ENCODE peak calls at places on chromosomes 1 and 21, in seven cellular contexts. Q is SK-N-SH; I is AG08395; A is aorta; X is activated CD8-positive, alpha-beta memory T cell treated with anti-CD3 and anti-CD28 coated beads for 24 hours; R is GM23248; O is mesenteric fat pad. T is an unnamed sample.

GRCh38 chr1:179190861-179191260 is 38.6 kb downstream of the ABL2 start:
- DNase-seq in Q (no peak), I (no peak), A (no peak), X (no peak), R (no peak), O (no peak), T (no peak)

GRCh38 chr1:3174487-3175247 is 105.7 kb downstream of the PRDM16 start:
- DNase-seq in Q (no peak), I (peak), A (peak), X (no peak), R (peak), O (no peak), T (peak)

GRCh38 chr1:117174851-117175250 is 35.9 kb downstream of the VTCN1 start:
- DNase-seq in Q (no peak), I (no peak), A (no peak), X (no peak), R (no peak), O (no peak), T (no peak)

GRCh38 chr1:227357229-227358078 is 39.2 kb upstream of the CDC42BPA start:
- DNase-seq in Q (no peak), I (peak), A (peak), X (no peak), R (peak), O (no peak), T (peak)

GRCh38 chr1:41284121-41284520 is 42.0 kb upstream of the SCMH1 start:
- DNase-seq in Q (no peak), I (no peak), A (no peak), X (no peak), R (no peak), O (no peak), T (no peak)

GRCh38 chr21:18954415-18954972 is 550.9 kb upstream of the TMPRSS15 start:
- DNase-seq in Q (no peak), I (no peak), A (no peak), X (no peak), R (no peak), O (no peak), T (no peak)

GRCh38 chr1:36446261-36446660 is 4.0 kb downstream of the OSCP1 start:
- DNase-seq in Q (peak), I (no peak), A (no peak), X (no peak), R (no peak), O (no peak), T (no peak)

GRCh38 chr1:35319988-35320713 is 51.6 kb downstream of the ZMYM4 start:
- DNase-seq in Q (no peak), I (peak), A (no peak), X (no peak), R (peak), O (no peak), T (peak)

GRCh38 chr1:156233421-156234127 is 8.4 kb upstream of the BGLAP start:
- DNase-seq in Q (no peak), I (peak), A (no peak), X (no peak), R (peak), O (no peak), T (peak)

GRCh38 chr1:244341455-244342450 is 110.0 kb downstream of the ADSS2 start:
- DNase-seq in Q (no peak), I (peak), A (no peak), X (peak), R (peak), O (no peak), T (no peak)

GRCh38 chr1:201126463-201126831 is 537 bp downstream of the ASCL5 start:
- DNase-seq in Q (no peak), I (no peak), A (no peak), X (no peak), R (no peak), O (no peak), T (no peak)

GRCh38 chr1:152029144-152029936 is 7.5 kb downstream of the S100A11 start:
- DNase-seq in Q (no peak), I (peak), A (no peak), X (no peak), R (peak), O (no peak), T (peak)

GRCh38 chr1:32242341-32242851 is 4.6 kb upstream of the FAM167B start:
- DNase-seq in Q (peak), I (no peak), A (no peak), X (no peak), R (peak), O (no peak), T (peak)

GRCh38 chr1:80533178-80533577 is 1267.6 kb upstream of the ADGRL2 start:
- DNase-seq in Q (no peak), I (no peak), A (no peak), X (no peak), R (no peak), O (no peak), T (no peak)

GRCh38 chr1:39494671-39495410 is 3.4 kb downstream of the BMP8A start:
- DNase-seq in Q (no peak), I (no peak), A (peak), X (no peak), R (no peak), O (no peak), T (no peak)

GRCh38 chr1:216223521-216223920 is 199.7 kb downstream of the USH2A start:
- DNase-seq in Q (no peak), I (no peak), A (no peak), X (no peak), R (peak), O (no peak), T (no peak)

GRCh38 chr21:46220275-46220810 is 8.2 kb downstream of the LSS start:
- DNase-seq in Q (no peak), I (no peak), A (peak), X (peak), R (no peak), O (peak), T (no peak)

GRCh38 chr1:68321084-68321685 is 88.9 kb upstream of the WLS start:
- DNase-seq in Q (peak), I (peak), A (peak), X (no peak), R (peak), O (no peak), T (peak)

GRCh38 chr1:172928412-172928811 is 122.3 kb downstream of the TNFSF18 start:
- DNase-seq in Q (no peak), I (peak), A (no peak), X (no peak), R (peak), O (no peak), T (peak)

GRCh38 chr1:55006931-55007330 is 8.2 kb downstream of the BSND start:
- DNase-seq in Q (no peak), I (no peak), A (peak), X (no peak), R (no peak), O (no peak), T (no peak)

GRCh38 chr1:109275706-109276345 is 7.1 kb downstream of the PSRC1 start:
- DNase-seq in Q (peak), I (peak), A (no peak), X (no peak), R (peak), O (no peak), T (no peak)

GRCh38 chr1:214808845-214809460 is 206.0 kb downstream of the CENPF start:
- DNase-seq in Q (no peak), I (peak), A (no peak), X (no peak), R (peak), O (no peak), T (peak)

GRCh38 chr1:4345126-4345525 is 309.3 kb upstream of the AJAP1 start:
- DNase-seq in Q (no peak), I (no peak), A (no peak), X (no peak), R (no peak), O (no peak), T (no peak)

GRCh38 chr1:110235181-110235838 is 25.2 kb downstream of the KCNC4 start:
- DNase-seq in Q (peak), I (no peak), A (no peak), X (no peak), R (no peak), O (no peak), T (no peak)

GRCh38 chr1:221727146-221728036 is 14.5 kb downstream of the DUSP10 start:
- DNase-seq in Q (no peak), I (no peak), A (no peak), X (no peak), R (no peak), O (no peak), T (no peak)

GRCh38 chr1:21927531-21928237 is 9.4 kb downstream of the HSPG2 start:
- DNase-seq in Q (no peak), I (peak), A (peak), X (no peak), R (peak), O (no peak), T (no peak)

GRCh38 chr1:46539968-46540367 is 11.5 kb downstream of the KNCN start:
- DNase-seq in Q (no peak), I (peak), A (no peak), X (no peak), R (peak), O (no peak), T (peak)

GRCh38 chr1:37776946-37777516 is 12.1 kb upstream of the EPHA10 start:
- DNase-seq in Q (no peak), I (no peak), A (no peak), X (no peak), R (no peak), O (no peak), T (no peak)

GRCh38 chr21:44751186-44751798 is 39.9 kb upstream of the TSPEAR start:
- DNase-seq in Q (no peak), I (no peak), A (peak), X (no peak), R (no peak), O (peak), T (no peak)

GRCh38 chr1:91541918-91542533 is 41.4 kb downstream of the CDC7 start:
- DNase-seq in Q (no peak), I (no peak), A (no peak), X (no peak), R (no peak), O (no peak), T (no peak)

GRCh38 chr1:171736204-171736603 is 5.7 kb downstream of the VAMP4 start:
- DNase-seq in Q (no peak), I (no peak), A (no peak), X (no peak), R (no peak), O (no peak), T (no peak)

GRCh38 chr1:44422161-44422560 is 17.1 kb downstream of the RNF220 start:
- DNase-seq in Q (no peak), I (no peak), A (no peak), X (no peak), R (no peak), O (no peak), T (no peak)

GRCh38 chr21:34734696-34735095 is 65.9 kb downstream of the CLIC6 start:
- DNase-seq in Q (no peak), I (no peak), A (no peak), X (no peak), R (peak), O (no peak), T (no peak)

GRCh38 chr1:152035406-152036315 is 1.1 kb downstream of the S100A11 start:
- DNase-seq in Q (no peak), I (peak), A (no peak), X (no peak), R (peak), O (no peak), T (peak)

GRCh38 chr1:65075123-65075976 is 72.7 kb upstream of the AK4 start:
- DNase-seq in Q (peak), I (peak), A (no peak), X (peak), R (peak), O (no peak), T (peak)

GRCh38 chr1:168439451-168440375 is 104.1 kb downstream of the XCL2 start:
- DNase-seq in Q (peak), I (peak), A (no peak), X (peak), R (peak), O (no peak), T (peak)

GRCh38 chr1:203290261-203291089 is 14.8 kb upstream of the BTG2 start:
- DNase-seq in Q (peak), I (peak), A (peak), X (peak), R (peak), O (peak), T (peak)

GRCh38 chr1:22665752-22666151 is 12.7 kb downstream of the C1QB start:
- DNase-seq in Q (peak), I (peak), A (no peak), X (no peak), R (peak), O (no peak), T (peak)